ENCODE peak calls at places on chromosomes 4 and X, in ten cellular contexts. One of them, this sample, is unnamed.

GRCh38 chrX:77917294-77917933 is 6.9 kb downstream of the ATP7A start:
- DNase-seq in bronchial epithelial cell: no peak
- DNase-seq in progenitor cell of endocrine pancreas: no peak
- DNase-seq in PC-3: no peak
- DNase-seq in brain microvascular endothelial cell: no peak
- DNase-seq in cardiac muscle cell: no peak
- DNase-seq in GM13976: no peak
- DNase-seq in thyroid gland: no peak
- DNase-seq in mammary epithelial cell: no peak
- DNase-seq in heart left ventricle: no peak
- DNase-seq in this sample: no peak

GRCh38 chr4:150348079-150348478 is 233.9 kb upstream of the MAB21L2 start:
- DNase-seq in thyroid gland: no peak
- DNase-seq in bronchial epithelial cell: peak; percentile 93
- DNase-seq in mammary epithelial cell: peak; percentile 74
- DNase-seq in heart left ventricle: no peak
- DNase-seq in GM13976: no peak
- DNase-seq in PC-3: peak; percentile 89
- DNase-seq in brain microvascular endothelial cell: peak; percentile 20
- DNase-seq in progenitor cell of endocrine pancreas: no peak
- DNase-seq in cardiac muscle cell: no peak
- DNase-seq in this sample: no peak

GRCh38 chrX:70755850-70756249 is 152.7 kb downstream of the TEX11 start:
- DNase-seq in progenitor cell of endocrine pancreas: no peak
- DNase-seq in cardiac muscle cell: no peak
- DNase-seq in PC-3: no peak
- DNase-seq in thyroid gland: peak; percentile 3
- DNase-seq in mammary epithelial cell: no peak
- DNase-seq in heart left ventricle: no peak
- DNase-seq in brain microvascular endothelial cell: no peak
- DNase-seq in GM13976: no peak
- DNase-seq in bronchial epithelial cell: no peak
- DNase-seq in this sample: no peak

GRCh38 chrX:147838465-147839131 is 73.1 kb upstream of the FMR1 start:
- DNase-seq in GM13976: no peak
- DNase-seq in mammary epithelial cell: no peak
- DNase-seq in heart left ventricle: no peak
- DNase-seq in thyroid gland: no peak
- DNase-seq in progenitor cell of endocrine pancreas: no peak
- DNase-seq in PC-3: no peak
- DNase-seq in cardiac muscle cell: no peak
- DNase-seq in bronchial epithelial cell: peak; percentile 18
- DNase-seq in brain microvascular endothelial cell: no peak
- DNase-seq in this sample: no peak

GRCh38 chr4:179624768-179625181 is 2182.5 kb upstream of the AGA start:
- DNase-seq in mammary epithelial cell: no peak
- DNase-seq in GM13976: no peak
- DNase-seq in brain microvascular endothelial cell: peak; percentile 89
- DNase-seq in heart left ventricle: no peak
- DNase-seq in progenitor cell of endocrine pancreas: no peak
- DNase-seq in PC-3: peak; percentile 38
- DNase-seq in thyroid gland: no peak
- DNase-seq in bronchial epithelial cell: peak; percentile 27
- DNase-seq in cardiac muscle cell: peak; percentile 40
- DNase-seq in this sample: no peak

GRCh38 chr4:26993967-26994366 is 133.3 kb downstream of the STIM2 start:
- DNase-seq in progenitor cell of endocrine pancreas: no peak
- DNase-seq in bronchial epithelial cell: no peak
- DNase-seq in brain microvascular endothelial cell: no peak
- DNase-seq in heart left ventricle: no peak
- DNase-seq in GM13976: no peak
- DNase-seq in cardiac muscle cell: no peak
- DNase-seq in PC-3: no peak
- DNase-seq in thyroid gland: no peak
- DNase-seq in mammary epithelial cell: no peak
- DNase-seq in this sample: no peak

GRCh38 chr4:48120132-48120531 is 13.9 kb downstream of the TXK start:
- DNase-seq in PC-3: no peak
- DNase-seq in thyroid gland: no peak
- DNase-seq in brain microvascular endothelial cell: no peak
- DNase-seq in heart left ventricle: no peak
- DNase-seq in mammary epithelial cell: no peak
- DNase-seq in bronchial epithelial cell: no peak
- DNase-seq in GM13976: no peak
- DNase-seq in cardiac muscle cell: no peak
- DNase-seq in progenitor cell of endocrine pancreas: no peak
- DNase-seq in this sample: no peak

GRCh38 chr4:109826719-109827118 is 1.1 kb upstream of the RRH start:
- DNase-seq in bronchial epithelial cell: peak; percentile 20
- DNase-seq in heart left ventricle: no peak
- DNase-seq in brain microvascular endothelial cell: no peak
- DNase-seq in mammary epithelial cell: no peak
- DNase-seq in PC-3: peak; percentile 32
- DNase-seq in progenitor cell of endocrine pancreas: no peak
- DNase-seq in cardiac muscle cell: peak; percentile 15
- DNase-seq in GM13976: no peak
- DNase-seq in thyroid gland: no peak
- DNase-seq in this sample: no peak

GRCh38 chr4:182749768-182750167 is 167.4 kb downstream of the DCTD start:
- DNase-seq in PC-3: peak; percentile 38
- DNase-seq in bronchial epithelial cell: no peak
- DNase-seq in mammary epithelial cell: no peak
- DNase-seq in GM13976: no peak
- DNase-seq in cardiac muscle cell: no peak
- DNase-seq in progenitor cell of endocrine pancreas: no peak
- DNase-seq in brain microvascular endothelial cell: no peak
- DNase-seq in heart left ventricle: no peak
- DNase-seq in thyroid gland: no peak
- DNase-seq in this sample: no peak

GRCh38 chr4:154642361-154642760 is 29.9 kb upstream of the FGG start:
- DNase-seq in cardiac muscle cell: no peak
- DNase-seq in bronchial epithelial cell: no peak
- DNase-seq in heart left ventricle: no peak
- DNase-seq in thyroid gland: no peak
- DNase-seq in mammary epithelial cell: peak; percentile 45
- DNase-seq in brain microvascular endothelial cell: no peak
- DNase-seq in progenitor cell of endocrine pancreas: no peak
- DNase-seq in GM13976: no peak
- DNase-seq in PC-3: peak; percentile 51
- DNase-seq in this sample: no peak

GRCh38 chr4:26900765-26901164 is 40.1 kb downstream of the STIM2 start:
- DNase-seq in thyroid gland: no peak
- DNase-seq in GM13976: no peak
- DNase-seq in bronchial epithelial cell: no peak
- DNase-seq in progenitor cell of endocrine pancreas: no peak
- DNase-seq in brain microvascular endothelial cell: no peak
- DNase-seq in PC-3: no peak
- DNase-seq in cardiac muscle cell: no peak
- DNase-seq in mammary epithelial cell: no peak
- DNase-seq in heart left ventricle: no peak
- DNase-seq in this sample: no peak

GRCh38 chrX:2371026-2371778 is 129.6 kb downstream of the DHRSX start:
- DNase-seq in thyroid gland: no peak
- DNase-seq in GM13976: no peak
- DNase-seq in brain microvascular endothelial cell: no peak
- DNase-seq in mammary epithelial cell: no peak
- DNase-seq in bronchial epithelial cell: no peak
- DNase-seq in cardiac muscle cell: peak; percentile 60
- DNase-seq in PC-3: no peak
- DNase-seq in heart left ventricle: no peak
- DNase-seq in progenitor cell of endocrine pancreas: no peak
- DNase-seq in this sample: no peak

GRCh38 chrX:123859409-123859827 is 435 bp upstream of the XIAP start:
- DNase-seq in heart left ventricle: no peak
- DNase-seq in mammary epithelial cell: no peak
- DNase-seq in bronchial epithelial cell: peak; percentile 56
- DNase-seq in cardiac muscle cell: no peak
- DNase-seq in thyroid gland: no peak
- DNase-seq in progenitor cell of endocrine pancreas: no peak
- DNase-seq in PC-3: peak; percentile 72
- DNase-seq in brain microvascular endothelial cell: no peak
- DNase-seq in GM13976: no peak
- DNase-seq in this sample: no peak

GRCh38 chr4:142959156-142959555 is 113.1 kb upstream of the INPP4B start:
- DNase-seq in mammary epithelial cell: peak; percentile 13
- DNase-seq in progenitor cell of endocrine pancreas: no peak
- DNase-seq in thyroid gland: no peak
- DNase-seq in brain microvascular endothelial cell: no peak
- DNase-seq in GM13976: no peak
- DNase-seq in PC-3: no peak
- DNase-seq in heart left ventricle: no peak
- DNase-seq in bronchial epithelial cell: peak; percentile 69
- DNase-seq in cardiac muscle cell: no peak
- DNase-seq in this sample: no peak

GRCh38 chr4:181752516-181752915 is 490.7 kb upstream of the TENM3 start:
- DNase-seq in thyroid gland: no peak
- DNase-seq in cardiac muscle cell: no peak
- DNase-seq in bronchial epithelial cell: no peak
- DNase-seq in heart left ventricle: no peak
- DNase-seq in GM13976: no peak
- DNase-seq in mammary epithelial cell: no peak
- DNase-seq in progenitor cell of endocrine pancreas: no peak
- DNase-seq in PC-3: no peak
- DNase-seq in brain microvascular endothelial cell: peak; percentile 61
- DNase-seq in this sample: no peak

GRCh38 chr4:138450546-138450945 is 208.4 kb upstream of the SLC7A11 start:
- DNase-seq in bronchial epithelial cell: no peak
- DNase-seq in progenitor cell of endocrine pancreas: no peak
- DNase-seq in mammary epithelial cell: no peak
- DNase-seq in PC-3: no peak
- DNase-seq in GM13976: no peak
- DNase-seq in heart left ventricle: no peak
- DNase-seq in thyroid gland: no peak
- DNase-seq in cardiac muscle cell: no peak
- DNase-seq in brain microvascular endothelial cell: no peak
- DNase-seq in this sample: no peak

GRCh38 chrX:28108186-28108945 is 127.1 kb upstream of the DCAF8L1 start:
- DNase-seq in thyroid gland: no peak
- DNase-seq in brain microvascular endothelial cell: no peak
- DNase-seq in bronchial epithelial cell: no peak
- DNase-seq in cardiac muscle cell: no peak
- DNase-seq in PC-3: peak; percentile 53
- DNase-seq in progenitor cell of endocrine pancreas: no peak
- DNase-seq in heart left ventricle: no peak
- DNase-seq in GM13976: no peak
- DNase-seq in mammary epithelial cell: no peak
- DNase-seq in this sample: no peak

GRCh38 chrX:1281511-1281910 is 12.9 kb downstream of the CSF2RA start:
- DNase-seq in brain microvascular endothelial cell: peak; percentile 10
- DNase-seq in cardiac muscle cell: no peak
- DNase-seq in bronchial epithelial cell: no peak
- DNase-seq in mammary epithelial cell: peak; percentile 9
- DNase-seq in PC-3: peak; percentile 40
- DNase-seq in thyroid gland: no peak
- DNase-seq in progenitor cell of endocrine pancreas: no peak
- DNase-seq in heart left ventricle: no peak
- DNase-seq in GM13976: no peak
- DNase-seq in this sample: no peak

GRCh38 chr4:81352476-81352875 is 119.2 kb downstream of the RASGEF1B start:
- DNase-seq in heart left ventricle: no peak
- DNase-seq in GM13976: no peak
- DNase-seq in cardiac muscle cell: no peak
- DNase-seq in mammary epithelial cell: peak; percentile 9
- DNase-seq in thyroid gland: no peak
- DNase-seq in brain microvascular endothelial cell: no peak
- DNase-seq in bronchial epithelial cell: no peak
- DNase-seq in progenitor cell of endocrine pancreas: no peak
- DNase-seq in PC-3: no peak
- DNase-seq in this sample: no peak

GRCh38 chrX:133838761-133839676 is 146.4 kb downstream of the GPC3 start:
- DNase-seq in mammary epithelial cell: peak; percentile 10
- DNase-seq in brain microvascular endothelial cell: no peak
- DNase-seq in heart left ventricle: no peak
- DNase-seq in thyroid gland: no peak
- DNase-seq in bronchial epithelial cell: peak; percentile 26
- DNase-seq in GM13976: peak; percentile 22
- DNase-seq in progenitor cell of endocrine pancreas: peak; percentile 43
- DNase-seq in cardiac muscle cell: peak; percentile 76
- DNase-seq in PC-3: peak; percentile 67
- DNase-seq in this sample: no peak
- TF ChIP-seq CTCF in mammary epithelial cell: peak; percentile 68
- TF ChIP-seq CTCF in brain microvascular endothelial cell: peak; percentile 79
- TF ChIP-seq CTCF in heart left ventricle: peak; percentile 30
- TF ChIP-seq CTCF in thyroid gland: no peak
- TF ChIP-seq CTCF in bronchial epithelial cell: peak; percentile 31
- TF ChIP-seq CTCF in GM13976: peak; percentile 17
- TF ChIP-seq CTCF in progenitor cell of endocrine pancreas: peak; percentile 78
- TF ChIP-seq CTCF in cardiac muscle cell: peak; percentile 61
- TF ChIP-seq CTCF in PC-3: peak; percentile 65
- TF ChIP-seq CTCF in this sample: peak; percentile 50

GRCh38 chrX:120450163-120450562 is 18.9 kb downstream of the LAMP2 start:
- DNase-seq in progenitor cell of endocrine pancreas: no peak
- DNase-seq in GM13976: peak; percentile 26
- DNase-seq in cardiac muscle cell: peak; percentile 6
- DNase-seq in mammary epithelial cell: peak; percentile 16
- DNase-seq in bronchial epithelial cell: no peak
- DNase-seq in heart left ventricle: no peak
- DNase-seq in thyroid gland: no peak
- DNase-seq in brain microvascular endothelial cell: no peak
- DNase-seq in PC-3: peak; percentile 14
- DNase-seq in this sample: no peak
- TF ChIP-seq CTCF in progenitor cell of endocrine pancreas: peak; percentile 14
- TF ChIP-seq CTCF in GM13976: no peak
- TF ChIP-seq CTCF in cardiac muscle cell: peak; percentile 22
- TF ChIP-seq CTCF in mammary epithelial cell: peak; percentile 17
- TF ChIP-seq CTCF in bronchial epithelial cell: no peak
- TF ChIP-seq CTCF in heart left ventricle: no peak
- TF ChIP-seq CTCF in thyroid gland: no peak
- TF ChIP-seq CTCF in brain microvascular endothelial cell: peak; percentile 46
- TF ChIP-seq CTCF in PC-3: peak; percentile 59
- TF ChIP-seq CTCF in this sample: peak; percentile 12

GRCh38 chr4:1023895-1024740 is 12.7 kb downstream of the FGFRL1 start:
- DNase-seq in progenitor cell of endocrine pancreas: no peak
- DNase-seq in brain microvascular endothelial cell: no peak
- DNase-seq in thyroid gland: no peak
- DNase-seq in cardiac muscle cell: no peak
- DNase-seq in heart left ventricle: no peak
- DNase-seq in bronchial epithelial cell: no peak
- DNase-seq in PC-3: no peak
- DNase-seq in mammary epithelial cell: no peak
- DNase-seq in GM13976: no peak
- DNase-seq in this sample: no peak
- TF ChIP-seq CTCF in progenitor cell of endocrine pancreas: no peak
- TF ChIP-seq CTCF in brain microvascular endothelial cell: no peak
- TF ChIP-seq CTCF in thyroid gland: no peak
- TF ChIP-seq CTCF in cardiac muscle cell: no peak
- TF ChIP-seq CTCF in heart left ventricle: no peak
- TF ChIP-seq CTCF in bronchial epithelial cell: no peak
- TF ChIP-seq CTCF in PC-3: no peak
- TF ChIP-seq CTCF in mammary epithelial cell: no peak
- TF ChIP-seq CTCF in GM13976: no peak
- TF ChIP-seq CTCF in this sample: no peak

DNA sequence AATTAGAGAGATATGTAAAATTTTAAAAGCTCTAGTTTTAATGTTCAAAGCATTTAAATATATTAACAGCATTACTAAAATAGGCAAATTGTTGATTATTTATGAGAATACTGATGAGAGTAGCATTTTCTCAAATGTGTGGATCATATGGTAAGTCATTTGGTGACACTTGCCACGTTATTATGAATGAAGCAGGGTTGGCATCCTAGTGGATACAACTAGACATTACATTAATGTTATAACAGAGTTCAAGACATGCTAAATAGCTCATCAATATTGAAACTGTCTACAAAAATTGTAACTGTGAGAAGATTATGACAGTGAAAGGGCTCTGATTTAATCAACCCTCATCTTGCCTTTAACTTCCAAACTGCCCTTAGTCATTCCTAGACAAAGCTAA is 171.1 kb downstream of the PDGFC start:
- DNase-seq in GM13976: no peak
- DNase-seq in progenitor cell of endocrine pancreas: no peak
- DNase-seq in thyroid gland: no peak
- DNase-seq in mammary epithelial cell: no peak
- DNase-seq in heart left ventricle: no peak
- DNase-seq in bronchial epithelial cell: no peak
- DNase-seq in PC-3: no peak
- DNase-seq in cardiac muscle cell: no peak
- DNase-seq in brain microvascular endothelial cell: no peak
- DNase-seq in this sample: no peak
- TF ChIP-seq CTCF in GM13976: no peak
- TF ChIP-seq CTCF in progenitor cell of endocrine pancreas: peak; percentile 29
- TF ChIP-seq CTCF in thyroid gland: no peak
- TF ChIP-seq CTCF in mammary epithelial cell: no peak
- TF ChIP-seq CTCF in heart left ventricle: no peak
- TF ChIP-seq CTCF in bronchial epithelial cell: no peak
- TF ChIP-seq CTCF in PC-3: peak; percentile 14
- TF ChIP-seq CTCF in cardiac muscle cell: no peak
- TF ChIP-seq CTCF in brain microvascular endothelial cell: peak; percentile 13
- TF ChIP-seq CTCF in this sample: no peak

This sample was measured in natural killer cell.